ENCODE peak calls at places on chromosomes 2 and 18, in ten cellular contexts. R, I, U, S, L, A, W, B, C and J are unnamed samples.

GRCh38 chr18:48806551-48807261 is 144.1 kb downstream of the SMAD7 start:
- DNase-seq in B (peak; percentile 17), W (no peak), A (peak; percentile 67), R (no peak), L (no peak), U (no peak), S (no peak), I (no peak), C (no peak), J (no peak)

GRCh38 chr2:239721991-239722759 is 303.0 kb downstream of the NDUFA10 start:
- DNase-seq in S (no peak), I (no peak), R (no peak), B (no peak), A (peak; percentile 59), W (no peak), C (peak; percentile 64), L (peak; percentile 26), U (no peak), J (no peak)

GRCh38 chr2:69100220-69100723 is 87.3 kb downstream of the ANTXR1 start:
- DNase-seq in R (no peak), W (no peak), L (no peak), B (no peak), A (no peak), S (peak; percentile 77), I (no peak), U (peak; percentile 30), C (no peak), J (no peak)

GRCh38 chr18:22040527-22040926 is 128.9 kb upstream of the GATA6 start:
- DNase-seq in W (no peak), L (peak; percentile 59), U (no peak), I (no peak), A (no peak), C (no peak), S (no peak), R (no peak), B (no peak), J (no peak)

GRCh38 chr18:10351221-10351795 is 103.1 kb upstream of the APCDD1 start:
- DNase-seq in L (no peak), W (no peak), C (no peak), B (no peak), I (no peak), R (no peak), S (no peak), U (peak; percentile 47), A (no peak), J (no peak)

GRCh38 chr2:40546792-40547191 is 94.9 kb upstream of the SLC8A1 start:
- DNase-seq in B (no peak), W (no peak), C (no peak), I (no peak), L (no peak), R (no peak), U (no peak), S (no peak), A (no peak), J (no peak)

GRCh38 chr2:10721344-10722251 is at the start of gene ATP6V1C2:
- DNase-seq in R (no peak), B (peak; percentile 24), U (no peak), C (peak; percentile 90), W (peak; percentile 40), L (peak; percentile 76), I (no peak), S (peak; percentile 54), A (peak; percentile 80), J (no peak)

GRCh38 chr18:23377669-23378469 is 75.2 kb upstream of the RIOK3 start:
- DNase-seq in A (no peak), L (no peak), I (no peak), W (peak; percentile 34), S (peak; percentile 20), R (no peak), B (no peak), C (no peak), U (peak; percentile 92), J (no peak)

GRCh38 chr18:73563345-73563744 is 584.3 kb downstream of the FBXO15 start:
- DNase-seq in I (no peak), U (peak; percentile 77), A (no peak), R (no peak), S (no peak), C (no peak), W (no peak), B (no peak), L (no peak), J (no peak)

GRCh38 chr2:111120253-111121027 is at the start of gene BCL2L11:
- DNase-seq in C (peak; percentile 99), B (peak; percentile 95), W (peak; percentile 70), A (peak; percentile 98), L (peak; percentile 97), S (peak; percentile 96), R (peak; percentile 96), U (peak; percentile 89), I (peak; percentile 82), J (peak; percentile 71)
- TF ChIP-seq POLR2A in C (no peak), B (peak; percentile 77), W (peak; percentile 90), A (peak; percentile 93), L (peak; percentile 96), S (peak; percentile 84), R (no peak), U (peak; percentile 90), I (peak; percentile 88), J (peak; percentile 98)

DNA sequence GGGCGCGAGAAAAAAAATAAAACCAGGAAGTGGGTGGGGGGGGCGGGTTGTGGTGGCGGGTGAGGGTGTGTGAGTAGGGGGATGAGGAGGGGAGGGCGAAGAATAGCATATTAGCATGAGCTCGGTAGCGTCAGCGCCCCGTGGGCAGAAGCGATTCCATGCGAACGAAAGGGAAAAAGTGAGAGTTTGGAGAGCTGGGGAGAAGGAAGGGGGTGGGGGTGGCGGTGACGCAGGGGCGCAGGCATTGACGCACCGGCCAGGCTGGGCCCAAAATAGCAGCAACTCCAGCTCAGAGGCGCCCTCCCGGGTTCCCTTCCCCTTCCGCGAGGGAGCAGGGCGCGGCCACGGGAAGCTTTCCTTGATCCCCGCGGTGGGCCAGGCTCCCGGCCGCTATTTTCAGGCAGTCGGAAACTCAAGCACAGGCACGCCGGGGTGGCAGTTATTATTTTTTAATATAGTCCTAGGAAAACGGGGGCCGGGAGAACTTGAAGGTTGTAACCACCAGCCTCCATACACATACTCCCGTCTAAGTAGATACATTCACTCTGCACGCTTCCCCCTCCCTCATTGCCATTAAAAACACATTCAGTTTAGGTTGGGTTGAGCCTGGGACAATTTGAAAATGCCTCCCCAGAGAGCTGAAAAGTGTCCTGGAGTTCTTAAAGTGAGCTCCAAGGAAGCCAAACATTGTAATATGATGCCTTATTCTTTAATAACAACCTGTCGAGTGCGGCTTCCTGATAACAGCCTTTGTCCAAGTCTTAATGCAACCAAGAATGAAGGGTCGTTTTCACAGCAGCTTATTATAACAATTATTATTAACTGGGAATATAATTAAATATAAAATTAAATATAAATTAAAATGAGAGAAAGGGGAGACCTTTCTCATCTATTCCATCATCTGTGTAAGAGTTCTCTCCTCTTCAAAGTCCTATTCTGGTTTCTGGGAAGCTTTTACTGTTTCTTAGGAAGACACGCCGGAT is 2.3 kb upstream of the NR4A2 start:
- DNase-seq in C (peak; percentile 95), B (peak; percentile 75), A (peak; percentile 94), U (peak; percentile 94), L (peak; percentile 90), S (no peak), R (peak; percentile 86), W (peak; percentile 71), I (peak; percentile 90), J (peak; percentile 65)
- TF ChIP-seq POLR2A in C (no peak), B (peak; percentile 73), A (peak; percentile 39), U (peak; percentile 82), L (peak; percentile 26), S (no peak), R (peak; percentile 53), W (peak; percentile 42), I (peak; percentile 86), J (peak; percentile 41)

DNA sequence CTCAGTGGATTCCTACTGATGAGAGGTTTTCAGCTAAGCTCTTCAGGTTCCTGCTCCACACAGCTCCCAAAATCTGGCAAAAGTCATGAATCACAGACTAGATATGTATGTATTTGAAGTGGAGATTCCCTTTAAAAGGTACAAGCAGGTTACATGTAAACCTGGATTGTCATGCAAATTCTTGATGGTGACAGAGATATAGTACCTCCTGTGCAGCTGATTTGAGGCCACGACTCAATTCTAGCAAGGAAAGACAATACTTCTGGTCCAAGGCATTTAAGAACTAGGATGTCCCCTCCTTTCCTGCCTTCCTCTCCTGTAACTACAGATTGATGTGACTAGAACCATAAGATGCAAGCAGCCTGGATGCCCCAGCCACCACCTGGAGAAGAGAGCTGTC is 55.0 kb downstream of the GORASP2 start:
- DNase-seq in A (no peak), C (no peak), B (no peak), R (no peak), S (no peak), I (no peak), L (no peak), W (no peak), U (no peak), J (no peak)
- TF ChIP-seq POLR2A in A (no peak), C (no peak), B (no peak), R (no peak), S (no peak), I (no peak), L (no peak), W (no peak), U (no peak), J (no peak)

GRCh38 chr2:103363639-103364038 is 601.8 kb downstream of the TMEM182 start:
- DNase-seq in L (no peak), W (no peak), I (no peak), B (no peak), A (no peak), C (no peak), U (no peak), S (no peak), R (no peak), J (no peak)
- TF ChIP-seq POLR2A in L (no peak), W (no peak), I (no peak), B (no peak), A (no peak), C (no peak), U (no peak), S (no peak), R (no peak), J (no peak)

GRCh38 chr18:12076424-12077140 is 17.1 kb upstream of the ANKRD62 start:
- DNase-seq in L (peak; percentile 51), C (peak; percentile 88), I (no peak), W (peak; percentile 26), B (no peak), U (peak; percentile 7), R (no peak), A (peak; percentile 75), S (peak; percentile 62), J (no peak)
- TF ChIP-seq POLR2A in L (no peak), C (no peak), I (no peak), W (peak; percentile 38), B (no peak), U (no peak), R (no peak), A (no peak), S (no peak), J (no peak)

GRCh38 chr18:7857562-7857961 is 290.4 kb downstream of the PTPRM start:
- DNase-seq in B (no peak), S (no peak), U (no peak), I (no peak), W (no peak), R (no peak), L (no peak), C (no peak), A (no peak), J (no peak)
- TF ChIP-seq POLR2A in B (no peak), S (no peak), U (no peak), I (no peak), W (no peak), R (no peak), L (no peak), C (no peak), A (no peak), J (no peak)

GRCh38 chr2:240997856-240998705 is at the start of gene SNED1:
- DNase-seq in U (peak; percentile 66), W (peak; percentile 58), S (peak; percentile 69), R (peak; percentile 75), A (peak; percentile 93), B (peak; percentile 80), C (peak; percentile 96), L (peak; percentile 88), I (peak; percentile 89), J (no peak)
- TF ChIP-seq POLR2A in U (no peak), W (peak; percentile 13), S (no peak), R (peak; percentile 35), A (peak; percentile 37), B (no peak), C (no peak), L (no peak), I (peak; percentile 82), J (no peak)